ENCODE peak calls at places on chromosome 22, in four cellular contexts. K is H1, A is mesenchymal stem cell, Z is trophoblast cell. D is an unnamed sample.

GRCh38 chr22:35541254-35541748 is 670 bp downstream of the RASD2 start:
- DNase-seq in K (no peak), A (no peak), Z (no peak), D (no peak)

GRCh38 chr22:34620832-34621231 is 445.1 kb upstream of the ISX start:
- DNase-seq in A (no peak), Z (no peak), K (no peak), D (no peak)

GRCh38 chr22:36326178-36327161 is 61.3 kb downstream of the MYH9 start:
- DNase-seq in Z (no peak), K (no peak), A (no peak), D (no peak)

GRCh38 chr22:42203609-42204008 is 66.8 kb downstream of the TCF20 start:
- DNase-seq in A (no peak), Z (no peak), K (no peak), D (no peak)

GRCh38 chr22:27045103-27045940 is 387.9 kb downstream of the MIAT start:
- DNase-seq in A (peak), K (no peak), Z (no peak), D (no peak)

GRCh38 chr22:33288078-33288477 is 229.9 kb upstream of the SYN3 start:
- DNase-seq in K (no peak), A (no peak), Z (no peak), D (no peak)

GRCh38 chr22:27998511-27999410 is 79.7 kb upstream of the PITPNB start:
- DNase-seq in K (no peak), A (no peak), Z (no peak), D (no peak)

GRCh38 chr22:33853200-33854097 is 66.8 kb downstream of the LARGE1 start:
- DNase-seq in Z (no peak), A (peak), K (no peak), D (no peak)

GRCh38 chr22:31230871-31231621 is 18.9 kb downstream of the LIMK2 start:
- DNase-seq in Z (peak), K (no peak), A (peak), D (no peak)

GRCh38 chr22:30234786-30235470 is 11.6 kb downstream of the LIF start:
- DNase-seq in K (no peak), Z (no peak), A (peak), D (no peak)

GRCh38 chr22:43387815-43388214 is 24.0 kb upstream of the MPPED1 start:
- DNase-seq in K (no peak), Z (no peak), A (no peak), D (no peak)

GRCh38 chr22:37674951-37675929 is at the start of gene LGALS1:
- DNase-seq in Z (peak), A (peak), K (no peak), D (no peak)

GRCh38 chr22:44214187-44214586 is 33.5 kb downstream of the PARVG start:
- DNase-seq in Z (no peak), K (no peak), A (no peak), D (no peak)

GRCh38 chr22:35615156-35615555 is 2.0 kb downstream of the MB start:
- DNase-seq in A (no peak), K (no peak), Z (no peak), D (no peak)

GRCh38 chr22:33116846-33117547 is 58.8 kb upstream of the SYN3 start:
- DNase-seq in K (no peak), A (no peak), Z (peak), D (no peak)

GRCh38 chr22:30562391-30562790 is 12.1 kb downstream of the GAL3ST1 start:
- DNase-seq in K (no peak), A (no peak), Z (peak), D (no peak)

GRCh38 chr22:28761449-28761755 is 11.1 kb upstream of the CCDC117 start:
- DNase-seq in Z (no peak), K (no peak), A (no peak), D (no peak)

GRCh38 chr22:21591695-21592094 is 24.2 kb downstream of the UBE2L3 start:
- DNase-seq in A (no peak), Z (no peak), K (no peak), D (no peak)

GRCh38 chr22:27885977-27886842 is 32.8 kb downstream of the PITPNB start:
- DNase-seq in A (peak), Z (peak), K (no peak), D (peak)

GRCh38 chr22:25382762-25383161 is 163.3 kb downstream of the CRYBB2 start:
- DNase-seq in Z (no peak), A (no peak), K (no peak), D (no peak)

GRCh38 chr22:36979511-36979910 is 39.7 kb downstream of the TST start:
- DNase-seq in Z (no peak), K (no peak), A (no peak), D (no peak)

GRCh38 chr22:49964136-49964492 is 3.5 kb downstream of the PIM3 start:
- DNase-seq in A (no peak), Z (no peak), K (no peak), D (no peak)
- H3K4me3 ChIP-seq in A (peak), Z (no peak), K (no peak), D (no peak)

GRCh38 chr22:17083811-17084540 is 824 bp upstream of the IL17RA start:
- DNase-seq in Z (no peak), A (no peak), K (no peak), D (no peak)
- H2AFZ ChIP-seq in Z (peak), A (peak), K (peak), D (peak)

GRCh38 chr22:39179401-39179827 is 26.9 kb upstream of the CBX7 start:
- DNase-seq in K (no peak), A (no peak), Z (no peak), D (no peak)

GRCh38 chr22:39177456-39177775 is 24.9 kb upstream of the CBX7 start:
- DNase-seq in K (no peak), A (no peak), Z (no peak), D (no peak)

GRCh38 chr22:39179841-39180335 is 27.4 kb upstream of the CBX7 start:
- DNase-seq in K (no peak), Z (no peak), A (no peak), D (no peak)

GRCh38 chr22:39177791-39178190 is 25.3 kb upstream of the CBX7 start:
- DNase-seq in A (no peak), K (no peak), Z (no peak), D (no peak)

GRCh38 chr22:39178206-39179111 is 26.0 kb upstream of the CBX7 start:
- DNase-seq in A (peak), Z (no peak), K (no peak), D (no peak)
- H2BK12ac ChIP-seq in A (no peak), Z (peak), K (peak), D (no peak)

GRCh38 chr22:46063861-46064235 is 86.5 kb upstream of the PPARA start:
- DNase-seq in A (no peak), K (no peak), Z (no peak), D (no peak)
- H3K4me3 ChIP-seq in A (peak), K (no peak), Z (no peak), D (no peak)